ENCODE peak calls at places on chromosomes 3 and 15, in five cellular contexts. F is IMR-90, N is H9, G is neuronal stem cell, J is mesenchymal stem cell. B is an unnamed sample.

GRCh38 chr3:47362704-47363103 is 18.1 kb upstream of the PTPN23 start:
- DNase-seq in F (no peak), N (no peak), G (no peak), J (no peak), B (no peak)

GRCh38 chr15:29665441-29665985 is 156.8 kb downstream of the TJP1 start:
- DNase-seq in F (no peak), N (no peak), G (no peak), J (no peak), B (no peak)

GRCh38 chr15:42349178-42349577 is 10.1 kb upstream of the CAPN3 start:
- DNase-seq in F (peak; percentile 65), N (no peak), G (no peak), J (peak; percentile 20), B (no peak)

GRCh38 chr3:140715035-140715434 is 37.2 kb downstream of the TRIM42 start:
- DNase-seq in F (no peak), N (no peak), G (no peak), J (no peak), B (no peak)

GRCh38 chr15:76951161-76951714 is 19.7 kb downstream of the RCN2 start:
- DNase-seq in F (no peak), N (no peak), G (no peak), J (no peak), B (no peak)

GRCh38 chr3:48419149-48419548 is 10.7 kb downstream of the PLXNB1 start:
- DNase-seq in F (no peak), N (no peak), G (no peak), J (no peak), B (no peak)

GRCh38 chr3:51642462-51642861 is 28.6 kb upstream of the TEX264 start:
- DNase-seq in F (peak; percentile 3), N (no peak), G (no peak), J (no peak), B (no peak)

GRCh38 chr3:167406876-167407492 is 26.9 kb upstream of the ZBBX start:
- DNase-seq in F (peak; percentile 15), N (peak; percentile 68), G (peak; percentile 56), J (peak; percentile 78), B (peak; percentile 31)

GRCh38 chr3:187798126-187798525 is 52.9 kb upstream of the BCL6 start:
- DNase-seq in F (no peak), N (no peak), G (no peak), J (no peak), B (no peak)

GRCh38 chr3:196501316-196502064 is 2.1 kb downstream of the RNF168 start:
- DNase-seq in F (peak; percentile 53), N (no peak), G (no peak), J (peak; percentile 71), B (no peak)

GRCh38 chr3:99714146-99714545 is 75.8 kb downstream of the COL8A1 start:
- DNase-seq in F (peak; percentile 73), N (no peak), G (no peak), J (peak; percentile 81), B (no peak)

GRCh38 chr15:40891810-40892448 is 2.3 kb upstream of the VPS18 start:
- DNase-seq in F (peak; percentile 49), N (peak; percentile 63), G (no peak), J (peak; percentile 58), B (no peak)

GRCh38 chr15:86555939-86556725 is 476.5 kb downstream of the AGBL1 start:
- DNase-seq in F (no peak), N (no peak), G (no peak), J (peak; percentile 92), B (no peak)

GRCh38 chr15:66595937-66596545 is 30.2 kb upstream of the LCTL start:
- DNase-seq in F (peak; percentile 54), N (no peak), G (no peak), J (no peak), B (no peak)

GRCh38 chr15:36877796-36878744 is 222.3 kb downstream of the MEIS2 start:
- DNase-seq in F (no peak), N (no peak), G (peak; percentile 39), J (peak; percentile 4), B (no peak)

GRCh38 chr3:171806200-171807128 is 3.8 kb downstream of the PLD1 start:
- DNase-seq in F (peak; percentile 95), N (no peak), G (no peak), J (peak; percentile 96), B (no peak)

GRCh38 chr3:186815490-186815889 is 9.2 kb upstream of the RFC4 start:
- DNase-seq in F (peak; percentile 68), N (no peak), G (no peak), J (peak; percentile 44), B (peak; percentile 10)

GRCh38 chr3:177820683-177821316 is 623.5 kb upstream of the TBL1XR1 start:
- DNase-seq in F (peak; percentile 39), N (no peak), G (no peak), J (peak; percentile 44), B (no peak)

GRCh38 chr3:76949033-76949432 is 90.9 kb upstream of the ROBO2 start:
- DNase-seq in F (no peak), N (no peak), G (no peak), J (no peak), B (no peak)

GRCh38 chr3:153977148-153977547 is 144.0 kb upstream of the ARHGEF26 start:
- DNase-seq in F (no peak), N (no peak), G (no peak), J (no peak), B (no peak)

DNA sequence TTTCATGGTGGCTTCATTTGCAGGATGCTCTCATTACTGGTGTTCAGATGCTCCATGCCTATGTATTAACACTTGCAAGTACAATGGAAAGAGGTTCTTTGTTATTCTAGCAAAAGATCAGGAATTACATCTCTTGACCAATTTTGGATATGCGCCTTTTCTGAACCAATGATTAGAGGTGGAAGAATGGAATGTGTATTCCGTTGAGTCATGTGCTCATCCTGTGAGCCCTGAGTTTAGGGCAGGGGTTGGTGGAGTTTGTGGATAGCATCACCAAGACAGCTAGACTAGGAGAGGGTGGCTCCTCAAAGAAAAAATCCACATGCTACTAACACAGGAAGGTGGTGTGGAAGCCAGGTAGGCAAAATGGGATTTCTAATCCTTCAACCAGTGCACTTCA is 80.7 kb upstream of the SLC25A26 start:
- DNase-seq in F (no peak), N (no peak), G (no peak), J (no peak), B (no peak)
- H3K4me1 ChIP-seq in F (no peaks in the 10 kb centered on the region), N (no peaks in the 10 kb centered on the region), G (no peaks in the 10 kb centered on the region), J (no peaks in the 10 kb centered on the region), B (no peaks in the 10 kb centered on the region)

DNA sequence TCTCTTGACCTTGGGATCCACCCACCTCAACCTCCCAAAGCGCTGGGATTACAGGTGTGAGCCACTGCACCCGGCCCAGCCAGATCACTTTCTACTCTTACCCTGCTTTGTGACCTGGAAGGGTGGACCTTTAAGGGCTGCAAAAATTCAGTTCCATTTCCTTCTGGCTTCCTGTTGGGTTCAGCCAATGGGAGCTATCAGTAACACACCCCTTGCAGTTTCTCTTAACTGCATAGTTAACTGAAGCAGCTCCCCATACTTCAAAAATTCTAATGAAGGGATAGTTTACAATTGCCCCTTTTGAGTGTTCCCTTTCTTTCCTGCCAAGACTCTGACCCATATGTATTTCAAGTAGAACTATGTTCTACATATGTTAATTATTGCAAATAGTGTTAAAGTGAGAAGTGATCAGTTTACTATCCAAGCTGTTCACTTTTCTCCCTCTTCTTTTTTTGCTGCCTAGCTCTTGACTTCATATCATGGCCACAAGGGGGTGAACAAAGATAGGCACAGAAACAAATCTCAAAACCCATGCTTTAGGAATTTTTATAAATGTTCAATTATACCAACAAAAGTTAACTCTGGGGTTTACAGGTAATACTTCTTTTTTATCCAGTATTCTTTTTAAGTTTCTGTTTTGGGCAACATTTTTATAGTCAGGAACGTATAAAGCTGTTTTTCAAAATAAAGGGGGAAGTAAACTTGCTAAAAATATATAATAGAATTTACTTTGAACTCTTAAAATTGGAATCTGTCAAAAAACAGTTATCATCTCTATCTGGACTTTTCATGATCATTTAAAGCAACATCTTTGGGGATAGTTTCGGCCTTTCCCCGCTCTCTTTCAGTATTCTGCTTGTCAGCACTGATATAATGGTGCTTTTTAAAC is 8.1 kb downstream of the PGBD4 start:
- DNase-seq in F (peak; percentile 60), N (no peak), G (no peak), J (peak; percentile 64), B (no peak)
- H3K14ac ChIP-seq in F (no peak overlapping the region), N (no peak overlapping the region), G (no peak overlapping the region), J (no peak overlapping the region), B (no peak overlapping the region)

GRCh38 chr3:152360303-152360702 is 91.6 kb downstream of the MBNL1 start:
- DNase-seq in F (no peak), N (no peak), G (no peak), J (no peak), B (no peak)
- H3K4me1 ChIP-seq in F (peaks cover 11% of the 10 kb centered on the region), N (no peaks in the 10 kb centered on the region), G (no peaks in the 10 kb centered on the region), J (peaks cover 4% of the 10 kb centered on the region), B (no peaks in the 10 kb centered on the region)

GRCh38 chr15:71273731-71274447 is 158.6 kb downstream of the THSD4 start:
- DNase-seq in F (no peak), N (no peak), G (no peak), J (no peak), B (no peak)

GRCh38 chr15:71274448-71274798 is 159.2 kb downstream of the THSD4 start:
- DNase-seq in F (peak; percentile 29), N (no peak), G (no peak), J (no peak), B (no peak)

GRCh38 chr15:71276355-71276665 is 161.0 kb downstream of the THSD4 start:
- DNase-seq in F (no peak), N (no peak), G (no peak), J (no peak), B (no peak)

GRCh38 chr15:71275098-71275497 is 159.8 kb downstream of the THSD4 start:
- DNase-seq in F (peak; percentile 92), N (no peak), G (no peak), J (peak; percentile 78), B (no peak)

DNA sequence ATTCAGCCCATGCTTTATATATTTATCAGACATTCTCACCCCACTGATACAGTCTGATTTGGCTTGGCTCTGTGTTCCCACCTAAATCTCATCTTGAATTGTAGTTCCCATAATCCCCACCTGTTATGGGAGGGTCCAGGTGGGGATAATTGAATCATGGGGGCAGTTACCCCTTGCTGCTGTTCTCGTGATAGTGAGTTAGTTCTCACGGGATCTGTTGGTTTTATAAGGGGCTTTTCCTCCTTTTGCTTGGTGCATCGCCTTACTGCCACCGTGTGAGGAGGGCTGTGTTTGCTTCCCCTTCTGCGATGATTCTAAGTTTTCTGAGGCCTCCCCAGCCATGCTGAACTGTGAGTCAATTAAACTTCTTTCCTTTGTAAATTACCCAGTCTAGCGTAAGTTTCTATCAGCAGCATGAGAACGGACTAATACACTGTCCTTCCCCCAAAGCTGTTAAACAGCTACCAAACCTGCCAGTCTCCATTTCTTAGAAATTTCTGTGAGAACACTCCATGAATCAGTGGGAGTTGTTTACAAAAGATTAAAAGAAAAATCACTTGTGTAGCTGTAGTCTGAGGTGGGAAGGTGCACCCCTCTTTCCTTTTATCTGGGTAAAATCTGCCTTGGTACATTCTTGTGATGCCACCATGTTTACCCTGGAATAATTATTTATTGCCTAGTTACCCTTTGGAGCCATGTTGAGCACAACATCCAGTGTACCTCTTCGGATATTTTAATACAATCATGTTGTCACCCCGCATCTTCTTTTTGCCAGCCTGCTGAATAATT is 160.5 kb downstream of the THSD4 start:
- DNase-seq in F (no peak), N (no peak), G (no peak), J (no peak), B (no peak)
- H3K14ac ChIP-seq in F (peak overlapping the region; percentile 73), N (no peak overlapping the region), G (no peak overlapping the region), J (no peak overlapping the region), B (no peak overlapping the region)

GRCh38 chr3:85935171-85935570 is 976.4 kb downstream of the CADM2 start:
- DNase-seq in F (no peak), N (no peak), G (no peak), J (no peak), B (no peak)

GRCh38 chr3:85933326-85933725 is 974.5 kb downstream of the CADM2 start:
- DNase-seq in F (no peak), N (no peak), G (no peak), J (no peak), B (no peak)

GRCh38 chr3:85939026-85939616 is 980.3 kb downstream of the CADM2 start:
- DNase-seq in F (no peak), N (no peak), G (no peak), J (no peak), B (no peak)
- H3K4me1 ChIP-seq in F (no peaks in the 10 kb centered on the region), N (peaks cover 5% of the 10 kb centered on the region), G (peaks cover 2% of the 10 kb centered on the region), J (no peaks in the 10 kb centered on the region), B (peaks cover 5% of the 10 kb centered on the region)